ENCODE peak calls at places on chromosomes 12 and 14, in ten cellular contexts. One of them, this sample, is unnamed.

GRCh38 chr14:79011920-79012204 is 841.7 kb downstream of the NRXN3 start:
- DNase-seq in neural progenitor cell: no peak
- DNase-seq in CD8-positive, alpha-beta T cell: no peak
- DNase-seq in Caco-2: no peak
- DNase-seq in fibroblast of pulmonary artery: no peak
- DNase-seq in neural crest cell: no peak
- DNase-seq in GM13977: no peak
- DNase-seq in fibroblast of mammary gland: no peak
- DNase-seq in foreskin fibroblast: no peak
- DNase-seq in mesothelial cell of epicardium: no peak
- DNase-seq in this sample: peak

GRCh38 chr12:11759894-11760293 is 110.4 kb downstream of the ETV6 start:
- DNase-seq in neural progenitor cell: no peak
- DNase-seq in CD8-positive, alpha-beta T cell: no peak
- DNase-seq in Caco-2: no peak
- DNase-seq in fibroblast of pulmonary artery: no peak
- DNase-seq in neural crest cell: no peak
- DNase-seq in GM13977: no peak
- DNase-seq in fibroblast of mammary gland: no peak
- DNase-seq in foreskin fibroblast: no peak
- DNase-seq in mesothelial cell of epicardium: no peak
- DNase-seq in this sample: no peak

GRCh38 chr12:93773122-93773871 is 96.1 kb downstream of the CRADD start:
- DNase-seq in neural progenitor cell: no peak
- DNase-seq in CD8-positive, alpha-beta T cell: no peak
- DNase-seq in Caco-2: no peak
- DNase-seq in fibroblast of pulmonary artery: peak
- DNase-seq in neural crest cell: no peak
- DNase-seq in GM13977: no peak
- DNase-seq in fibroblast of mammary gland: peak
- DNase-seq in foreskin fibroblast: no peak
- DNase-seq in mesothelial cell of epicardium: no peak
- DNase-seq in this sample: peak

GRCh38 chr14:106235356-106236159 is 709.2 kb downstream of the TMEM121 start:
- DNase-seq in neural progenitor cell: no peak
- DNase-seq in CD8-positive, alpha-beta T cell: no peak
- DNase-seq in Caco-2: no peak
- DNase-seq in fibroblast of pulmonary artery: no peak
- DNase-seq in neural crest cell: no peak
- DNase-seq in GM13977: no peak
- DNase-seq in fibroblast of mammary gland: no peak
- DNase-seq in foreskin fibroblast: no peak
- DNase-seq in mesothelial cell of epicardium: no peak
- DNase-seq in this sample: no peak

GRCh38 chr12:128973883-128974681 is 120.8 kb downstream of the GLT1D1 start:
- DNase-seq in neural progenitor cell: no peak
- DNase-seq in CD8-positive, alpha-beta T cell: no peak
- DNase-seq in Caco-2: no peak
- DNase-seq in fibroblast of pulmonary artery: no peak
- DNase-seq in neural crest cell: no peak
- DNase-seq in GM13977: no peak
- DNase-seq in fibroblast of mammary gland: no peak
- DNase-seq in foreskin fibroblast: no peak
- DNase-seq in mesothelial cell of epicardium: no peak
- DNase-seq in this sample: no peak

GRCh38 chr12:113315358-113315757 is 19.6 kb downstream of the SLC8B1 start:
- DNase-seq in neural progenitor cell: no peak
- DNase-seq in CD8-positive, alpha-beta T cell: no peak
- DNase-seq in Caco-2: no peak
- DNase-seq in fibroblast of pulmonary artery: no peak
- DNase-seq in neural crest cell: no peak
- DNase-seq in GM13977: no peak
- DNase-seq in fibroblast of mammary gland: no peak
- DNase-seq in foreskin fibroblast: no peak
- DNase-seq in mesothelial cell of epicardium: no peak
- DNase-seq in this sample: no peak

GRCh38 chr12:114668151-114668891 is 15.7 kb downstream of the TBX3 start:
- DNase-seq in neural progenitor cell: peak
- DNase-seq in CD8-positive, alpha-beta T cell: no peak
- DNase-seq in Caco-2: peak
- DNase-seq in fibroblast of pulmonary artery: peak
- DNase-seq in neural crest cell: peak
- DNase-seq in GM13977: peak
- DNase-seq in fibroblast of mammary gland: peak
- DNase-seq in foreskin fibroblast: peak
- DNase-seq in mesothelial cell of epicardium: no peak
- DNase-seq in this sample: peak

GRCh38 chr12:65891987-65892481 is 67.8 kb downstream of the HMGA2 start:
- DNase-seq in neural progenitor cell: no peak
- DNase-seq in CD8-positive, alpha-beta T cell: no peak
- DNase-seq in Caco-2: no peak
- DNase-seq in fibroblast of pulmonary artery: peak
- DNase-seq in neural crest cell: no peak
- DNase-seq in GM13977: no peak
- DNase-seq in fibroblast of mammary gland: peak
- DNase-seq in foreskin fibroblast: peak
- DNase-seq in mesothelial cell of epicardium: no peak
- DNase-seq in this sample: peak

GRCh38 chr12:40117818-40118217 is 11.9 kb upstream of the SLC2A13 start:
- DNase-seq in neural progenitor cell: no peak
- DNase-seq in CD8-positive, alpha-beta T cell: no peak
- DNase-seq in Caco-2: no peak
- DNase-seq in fibroblast of pulmonary artery: no peak
- DNase-seq in neural crest cell: no peak
- DNase-seq in GM13977: peak
- DNase-seq in fibroblast of mammary gland: no peak
- DNase-seq in foreskin fibroblast: no peak
- DNase-seq in mesothelial cell of epicardium: no peak
- DNase-seq in this sample: no peak

DNA sequence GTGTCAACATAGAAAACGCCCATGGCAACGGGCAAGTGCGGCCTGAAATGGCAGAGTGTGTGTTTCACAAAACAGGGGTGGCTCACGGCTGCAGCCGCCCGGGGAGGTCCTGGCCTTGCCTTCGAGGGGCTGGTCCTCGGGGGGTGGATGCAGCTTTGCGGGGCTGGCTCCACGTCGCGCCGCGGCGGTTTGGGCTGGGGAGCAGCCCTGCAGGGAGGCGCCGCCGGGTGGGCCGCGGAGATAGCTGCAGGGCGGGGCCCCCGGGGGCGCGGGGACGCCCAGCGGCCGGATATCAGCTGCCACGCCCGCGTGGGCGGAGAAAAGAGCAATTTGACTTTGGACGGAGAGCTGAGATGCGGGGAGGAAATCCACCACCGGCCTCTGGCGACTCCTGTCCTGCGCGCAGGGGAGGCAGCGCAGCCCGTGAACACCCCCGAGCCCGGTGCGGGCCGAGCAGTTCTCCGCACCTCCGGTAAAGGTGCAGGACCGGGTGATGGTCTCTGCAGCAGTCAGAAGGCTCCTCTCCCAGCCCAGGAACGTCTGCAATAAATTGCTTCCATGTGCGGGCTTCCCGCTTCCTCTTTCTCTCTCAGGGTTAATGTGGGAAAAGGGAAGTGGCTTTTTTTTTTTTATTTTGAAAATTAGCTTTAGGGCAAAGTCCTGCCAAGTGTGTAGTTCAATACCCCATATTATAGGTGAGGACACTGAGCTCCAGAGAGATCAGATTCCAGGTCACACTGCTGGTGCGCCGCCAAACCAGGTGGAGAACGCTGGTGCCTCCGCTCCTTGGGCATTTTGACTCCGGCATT is 110.5 kb downstream of the ARF6 start:
- DNase-seq in neural progenitor cell: peak
- DNase-seq in CD8-positive, alpha-beta T cell: peak
- DNase-seq in Caco-2: peak
- DNase-seq in fibroblast of pulmonary artery: peak
- DNase-seq in neural crest cell: peak
- DNase-seq in GM13977: peak
- DNase-seq in fibroblast of mammary gland: peak
- DNase-seq in foreskin fibroblast: peak
- DNase-seq in mesothelial cell of epicardium: no peak
- DNase-seq in this sample: peak
- TF ChIP-seq CTCF in neural progenitor cell: peak
- TF ChIP-seq CTCF in CD8-positive, alpha-beta T cell: peak
- TF ChIP-seq CTCF in Caco-2: peak
- TF ChIP-seq CTCF in fibroblast of pulmonary artery: no peak
- TF ChIP-seq CTCF in neural crest cell: peak
- TF ChIP-seq CTCF in GM13977: peak
- TF ChIP-seq CTCF in fibroblast of mammary gland: no peak
- TF ChIP-seq CTCF in foreskin fibroblast: no peak
- TF ChIP-seq CTCF in mesothelial cell of epicardium: no peak
- TF ChIP-seq CTCF in this sample: no peak

GRCh38 chr12:109938947-109939346 is 38.9 kb downstream of the TCHP start:
- DNase-seq in neural progenitor cell: no peak
- DNase-seq in CD8-positive, alpha-beta T cell: no peak
- DNase-seq in Caco-2: no peak
- DNase-seq in fibroblast of pulmonary artery: no peak
- DNase-seq in neural crest cell: no peak
- DNase-seq in GM13977: no peak
- DNase-seq in fibroblast of mammary gland: no peak
- DNase-seq in foreskin fibroblast: no peak
- DNase-seq in mesothelial cell of epicardium: no peak
- DNase-seq in this sample: no peak

GRCh38 chr12:109934026-109934425 is 34.0 kb downstream of the TCHP start:
- DNase-seq in neural progenitor cell: no peak
- DNase-seq in CD8-positive, alpha-beta T cell: no peak
- DNase-seq in Caco-2: no peak
- DNase-seq in fibroblast of pulmonary artery: no peak
- DNase-seq in neural crest cell: no peak
- DNase-seq in GM13977: no peak
- DNase-seq in fibroblast of mammary gland: no peak
- DNase-seq in foreskin fibroblast: no peak
- DNase-seq in mesothelial cell of epicardium: no peak
- DNase-seq in this sample: no peak

GRCh38 chr12:109940339-109940923 is 40.4 kb downstream of the TCHP start:
- DNase-seq in neural progenitor cell: no peak
- DNase-seq in CD8-positive, alpha-beta T cell: no peak
- DNase-seq in Caco-2: no peak
- DNase-seq in fibroblast of pulmonary artery: no peak
- DNase-seq in neural crest cell: no peak
- DNase-seq in GM13977: no peak
- DNase-seq in fibroblast of mammary gland: no peak
- DNase-seq in foreskin fibroblast: no peak
- DNase-seq in mesothelial cell of epicardium: no peak
- DNase-seq in this sample: no peak

GRCh38 chr12:109939504-109939903 is 39.4 kb downstream of the TCHP start:
- DNase-seq in neural progenitor cell: no peak
- DNase-seq in CD8-positive, alpha-beta T cell: no peak
- DNase-seq in Caco-2: no peak
- DNase-seq in fibroblast of pulmonary artery: no peak
- DNase-seq in neural crest cell: no peak
- DNase-seq in GM13977: no peak
- DNase-seq in fibroblast of mammary gland: no peak
- DNase-seq in foreskin fibroblast: no peak
- DNase-seq in mesothelial cell of epicardium: no peak
- DNase-seq in this sample: no peak

GRCh38 chr12:109937371-109937770 is 37.3 kb downstream of the TCHP start:
- DNase-seq in neural progenitor cell: no peak
- DNase-seq in CD8-positive, alpha-beta T cell: no peak
- DNase-seq in Caco-2: no peak
- DNase-seq in fibroblast of pulmonary artery: no peak
- DNase-seq in neural crest cell: no peak
- DNase-seq in GM13977: no peak
- DNase-seq in fibroblast of mammary gland: no peak
- DNase-seq in foreskin fibroblast: no peak
- DNase-seq in mesothelial cell of epicardium: no peak
- DNase-seq in this sample: no peak
- TF ChIP-seq CTCF in neural progenitor cell: no peak
- TF ChIP-seq CTCF in CD8-positive, alpha-beta T cell: no peak
- TF ChIP-seq CTCF in Caco-2: no peak
- TF ChIP-seq CTCF in fibroblast of pulmonary artery: no peak
- TF ChIP-seq CTCF in neural crest cell: no peak
- TF ChIP-seq CTCF in GM13977: no peak
- TF ChIP-seq CTCF in fibroblast of mammary gland: no peak
- TF ChIP-seq CTCF in foreskin fibroblast: no peak
- TF ChIP-seq CTCF in mesothelial cell of epicardium: no peak
- TF ChIP-seq CTCF in this sample: no peak

DNA sequence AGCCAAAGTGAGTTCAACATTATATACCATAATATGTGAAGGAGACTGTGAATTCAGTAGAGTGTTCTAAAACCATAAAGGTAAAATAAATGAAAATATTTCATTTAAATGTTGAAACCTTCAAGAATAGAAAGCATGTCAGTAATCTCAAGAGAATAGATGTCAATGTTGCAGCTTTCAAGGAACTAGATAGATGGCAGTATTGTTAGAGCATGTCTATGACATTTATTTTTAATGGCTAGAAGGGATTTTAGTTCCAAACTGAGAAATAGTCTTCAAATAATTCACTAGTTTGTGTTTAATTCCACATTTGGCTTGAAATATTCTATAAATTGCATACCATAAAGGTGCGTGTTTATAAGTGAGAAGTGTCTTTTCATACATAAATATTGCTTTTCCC is 326.5 kb downstream of the FLRT2 start:
- DNase-seq in neural progenitor cell: no peak
- DNase-seq in CD8-positive, alpha-beta T cell: no peak
- DNase-seq in Caco-2: no peak
- DNase-seq in fibroblast of pulmonary artery: no peak
- DNase-seq in neural crest cell: no peak
- DNase-seq in GM13977: no peak
- DNase-seq in fibroblast of mammary gland: peak
- DNase-seq in foreskin fibroblast: no peak
- DNase-seq in mesothelial cell of epicardium: no peak
- DNase-seq in this sample: no peak
- TF ChIP-seq CTCF in neural progenitor cell: peak
- TF ChIP-seq CTCF in CD8-positive, alpha-beta T cell: peak
- TF ChIP-seq CTCF in Caco-2: no peak
- TF ChIP-seq CTCF in fibroblast of pulmonary artery: peak
- TF ChIP-seq CTCF in neural crest cell: no peak
- TF ChIP-seq CTCF in GM13977: no peak
- TF ChIP-seq CTCF in fibroblast of mammary gland: peak
- TF ChIP-seq CTCF in foreskin fibroblast: no peak
- TF ChIP-seq CTCF in mesothelial cell of epicardium: no peak
- TF ChIP-seq CTCF in this sample: no peak

DNA sequence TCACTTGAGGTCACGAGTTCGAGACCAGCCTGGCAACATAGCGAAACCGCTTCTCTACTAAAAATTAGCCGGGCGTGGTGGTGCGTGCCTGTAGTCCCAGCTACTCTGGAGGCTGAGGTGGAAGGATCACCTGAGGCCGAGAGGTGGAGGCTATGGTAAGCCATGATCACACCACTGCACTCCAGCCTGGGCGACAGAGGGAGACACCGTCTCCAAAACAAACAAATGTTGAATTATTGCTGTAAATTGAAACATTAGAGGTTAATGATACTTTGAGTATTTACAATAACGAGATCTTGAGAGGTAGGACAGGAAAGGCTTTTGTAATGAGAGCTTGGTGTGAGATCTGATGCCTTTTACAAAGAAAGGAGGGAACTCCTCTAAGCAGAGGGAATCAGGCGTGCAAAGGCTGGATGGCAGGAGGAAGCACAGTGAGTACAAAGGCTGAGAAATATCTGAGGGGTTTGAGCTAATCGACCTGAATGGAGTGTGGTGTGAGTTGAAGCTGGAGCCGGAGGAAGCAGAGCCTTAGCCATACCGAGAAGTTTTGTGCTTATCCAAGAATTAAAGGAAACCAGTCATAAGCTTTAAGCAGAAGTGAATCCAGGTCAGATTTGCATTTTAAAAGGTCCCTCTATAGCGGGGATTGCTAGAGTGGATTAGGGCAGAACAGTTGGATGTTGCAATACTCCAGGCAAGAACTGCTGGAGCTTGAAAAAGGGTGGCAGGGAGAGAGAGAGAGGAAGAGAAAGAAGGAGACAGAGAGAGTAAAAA is 1.1 kb downstream of the RHNO1 start:
- DNase-seq in neural progenitor cell: peak
- DNase-seq in CD8-positive, alpha-beta T cell: no peak
- DNase-seq in Caco-2: no peak
- DNase-seq in fibroblast of pulmonary artery: peak
- DNase-seq in neural crest cell: no peak
- DNase-seq in GM13977: peak
- DNase-seq in fibroblast of mammary gland: peak
- DNase-seq in foreskin fibroblast: peak
- DNase-seq in mesothelial cell of epicardium: no peak
- DNase-seq in this sample: no peak
- TF ChIP-seq CTCF in neural progenitor cell: no peak
- TF ChIP-seq CTCF in CD8-positive, alpha-beta T cell: no peak
- TF ChIP-seq CTCF in Caco-2: no peak
- TF ChIP-seq CTCF in fibroblast of pulmonary artery: no peak
- TF ChIP-seq CTCF in neural crest cell: no peak
- TF ChIP-seq CTCF in GM13977: no peak
- TF ChIP-seq CTCF in fibroblast of mammary gland: no peak
- TF ChIP-seq CTCF in foreskin fibroblast: no peak
- TF ChIP-seq CTCF in mesothelial cell of epicardium: no peak
- TF ChIP-seq CTCF in this sample: no peak

This sample was measured in astrocyte.